ENCODE peak calls at places on chromosomes 11 and 22, in six cellular contexts. V is CD4-positive, alpha-beta memory T cell; F is mesenchymal stem cell; R is skeletal muscle cell; D is CD4-positive, CD25-positive, alpha-beta regulatory T cell; G is fibroblast of the aortic adventitia. P is an unnamed sample.

GRCh38 chr22:47621253-47621652 is 858.8 kb downstream of the TBC1D22A start:
- DNase-seq in V (no peak), F (no peak), R (no peak), D (no peak), G (no peak), P (no peak)

GRCh38 chr22:37331034-37331428 is 48.7 kb downstream of the CYTH4 start:
- DNase-seq in V (no peak), F (peak), R (no peak), D (no peak), G (peak), P (no peak)

GRCh38 chr11:35033011-35033410 is 106.0 kb upstream of the CD44 start:
- DNase-seq in V (no peak), F (no peak), R (no peak), D (no peak), G (no peak), P (no peak)

GRCh38 chr11:65489061-65489705 is 9.7 kb upstream of the MALAT1 start:
- DNase-seq in V (no peak), F (peak), R (no peak), D (no peak), G (peak), P (peak)

GRCh38 chr22:25496396-25497064 is 67.9 kb upstream of the GRK3 start:
- DNase-seq in V (no peak), F (peak), R (no peak), D (no peak), G (no peak), P (no peak)

GRCh38 chr22:49966041-49966715 is 5.6 kb downstream of the PIM3 start:
- DNase-seq in V (no peak), F (no peak), R (no peak), D (no peak), G (no peak), P (peak)

GRCh38 chr11:10309163-10310093 is 4.6 kb downstream of the ADM start:
- DNase-seq in V (no peak), F (peak), R (no peak), D (no peak), G (peak), P (peak)

GRCh38 chr11:34274712-34275398 is 83.0 kb downstream of the ABTB2 start:
- DNase-seq in V (no peak), F (peak), R (peak), D (no peak), G (peak), P (peak)

GRCh38 chr11:61028135-61028729 is 56.8 kb downstream of the CD6 start:
- DNase-seq in V (no peak), F (no peak), R (no peak), D (no peak), G (no peak), P (no peak)
- H3K4me3 ChIP-seq in V (no peak), F (no peak), R (no peak), D (peak), G (no peak), P (no peak)

DNA sequence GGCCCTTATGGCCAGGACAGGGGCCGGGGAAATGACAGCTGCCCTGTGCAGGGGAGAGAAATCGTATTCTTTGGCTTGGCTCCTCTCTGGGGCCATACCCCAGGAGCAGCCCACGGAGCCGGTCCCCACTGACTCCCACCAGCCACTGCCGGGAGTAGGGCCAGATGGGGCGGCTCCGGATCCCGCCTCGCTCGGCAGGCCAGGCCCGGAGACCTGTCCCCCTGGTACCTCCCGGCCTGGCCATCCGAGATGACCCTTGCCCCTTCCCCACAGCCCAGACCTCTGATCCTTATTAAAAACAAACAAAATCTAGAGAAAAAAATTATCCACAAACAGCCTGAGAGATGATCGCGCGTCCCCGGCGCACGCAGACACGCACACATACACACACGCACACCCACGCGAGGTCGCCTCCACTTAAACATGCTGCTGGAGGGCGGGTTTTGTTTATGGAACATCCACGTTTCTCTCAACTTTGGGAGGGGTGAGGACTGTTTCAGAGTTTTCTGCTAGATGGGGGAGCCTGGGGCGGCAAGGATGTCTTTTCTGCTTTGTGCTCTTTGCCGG is 59.1 kb downstream of the IGLL1 start:
- DNase-seq in V (no peak), F (peak), R (peak), D (no peak), G (peak), P (peak)
- H3K4me3 ChIP-seq in V (no peak), F (no peak), R (peak), D (no peak), G (peak), P (no peak)

DNA sequence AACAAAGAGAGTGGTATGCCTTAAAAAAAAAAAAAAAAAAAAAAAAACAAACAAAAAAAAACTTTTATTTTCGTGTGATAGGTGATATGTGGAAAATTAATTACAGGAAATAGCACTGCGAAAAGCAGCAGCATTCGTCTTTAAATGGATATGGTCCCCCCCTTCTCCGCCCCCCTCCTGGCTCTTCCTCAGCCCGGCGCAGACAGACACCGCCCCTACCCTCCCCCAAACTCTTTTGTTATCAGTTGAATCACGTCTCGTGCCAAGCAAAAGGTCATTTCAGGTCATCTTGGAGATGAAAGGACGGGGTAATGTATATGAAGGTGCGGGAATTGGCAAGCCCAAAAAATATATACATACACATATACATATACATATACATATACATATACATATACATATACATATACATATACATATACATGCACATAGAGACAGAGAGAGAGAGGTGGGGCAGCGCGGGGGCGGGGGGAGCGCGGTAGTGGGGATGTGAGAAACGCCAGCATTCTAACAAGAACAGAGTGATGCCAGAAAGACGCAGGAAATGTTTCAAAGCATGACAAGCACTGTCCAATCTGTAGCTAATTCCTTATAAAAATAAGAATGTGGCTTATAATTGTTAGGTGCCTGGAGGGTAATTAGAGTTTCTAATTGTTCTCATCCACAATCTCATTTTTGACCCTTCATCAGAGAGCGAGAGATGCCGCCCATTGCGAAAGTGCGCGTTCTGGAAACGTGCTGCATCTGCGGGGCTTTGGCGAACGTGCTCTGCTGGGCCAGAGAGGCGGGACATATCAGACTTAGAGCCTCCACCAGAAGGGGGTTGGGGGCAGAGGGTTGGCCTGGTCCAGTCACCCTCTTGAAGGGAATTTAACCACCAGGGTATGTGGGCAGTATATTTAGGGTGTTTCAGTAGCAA is 214.5 kb upstream of the UBASH3B start:
- DNase-seq in V (no peak), F (peak), R (no peak), D (no peak), G (peak), P (peak)
- H3K4me3 ChIP-seq in V (no peak), F (no peak), R (peak), D (no peak), G (peak), P (peak)

DNA sequence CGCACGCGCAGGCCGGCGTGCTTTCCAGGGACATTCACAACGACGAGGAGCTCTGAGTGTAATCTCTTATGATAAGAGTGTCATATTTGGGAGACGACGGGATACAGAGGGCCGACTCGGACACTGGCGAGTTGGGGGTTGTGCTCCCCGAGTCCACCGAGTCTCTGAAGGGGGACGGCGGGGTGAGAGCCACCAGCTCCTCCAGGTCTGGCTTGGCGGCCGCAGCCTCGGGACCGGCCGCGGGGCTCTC is 170.9 kb upstream of the CTSC start:
- DNase-seq in V (no peak), F (no peak), R (no peak), D (no peak), G (no peak), P (peak)
- H3K4me3 ChIP-seq in V (no peak), F (peak), R (peak), D (no peak), G (no peak), P (peak)

GRCh38 chr11:3906166-3906565 is 50.7 kb downstream of the STIM1 start:
- DNase-seq in V (no peak), F (peak), R (no peak), D (no peak), G (no peak), P (no peak)
- H3K4me3 ChIP-seq in V (no peak), F (no peak), R (no peak), D (peak), G (no peak), P (no peak)

GRCh38 chr22:45867118-45867905 is 109.7 kb downstream of the WNT7B start:
- DNase-seq in V (no peak), F (peak), R (no peak), D (no peak), G (no peak), P (peak)

GRCh38 chr22:45866398-45867117 is 110.4 kb downstream of the WNT7B start:
- DNase-seq in V (no peak), F (peak), R (no peak), D (no peak), G (no peak), P (no peak)

GRCh38 chr22:45868586-45869443 is 108.1 kb downstream of the WNT7B start:
- DNase-seq in V (no peak), F (no peak), R (no peak), D (no peak), G (no peak), P (no peak)

GRCh38 chr22:45869448-45869847 is 107.5 kb downstream of the WNT7B start:
- DNase-seq in V (no peak), F (no peak), R (no peak), D (no peak), G (no peak), P (no peak)

GRCh38 chr22:45867906-45868555 is 108.9 kb downstream of the WNT7B start:
- DNase-seq in V (no peak), F (no peak), R (no peak), D (no peak), G (no peak), P (no peak)
- H3K4me3 ChIP-seq in V (no peak), F (peak), R (no peak), D (no peak), G (no peak), P (no peak)

GRCh38 chr11:119361056-119361787 is 14.7 kb upstream of the MFRP start:
- DNase-seq in V (no peak), F (peak), R (peak), D (no peak), G (peak), P (peak)
- H3K4me3 ChIP-seq in V (no peak), F (no peak), R (peak), D (no peak), G (no peak), P (no peak)

DNA sequence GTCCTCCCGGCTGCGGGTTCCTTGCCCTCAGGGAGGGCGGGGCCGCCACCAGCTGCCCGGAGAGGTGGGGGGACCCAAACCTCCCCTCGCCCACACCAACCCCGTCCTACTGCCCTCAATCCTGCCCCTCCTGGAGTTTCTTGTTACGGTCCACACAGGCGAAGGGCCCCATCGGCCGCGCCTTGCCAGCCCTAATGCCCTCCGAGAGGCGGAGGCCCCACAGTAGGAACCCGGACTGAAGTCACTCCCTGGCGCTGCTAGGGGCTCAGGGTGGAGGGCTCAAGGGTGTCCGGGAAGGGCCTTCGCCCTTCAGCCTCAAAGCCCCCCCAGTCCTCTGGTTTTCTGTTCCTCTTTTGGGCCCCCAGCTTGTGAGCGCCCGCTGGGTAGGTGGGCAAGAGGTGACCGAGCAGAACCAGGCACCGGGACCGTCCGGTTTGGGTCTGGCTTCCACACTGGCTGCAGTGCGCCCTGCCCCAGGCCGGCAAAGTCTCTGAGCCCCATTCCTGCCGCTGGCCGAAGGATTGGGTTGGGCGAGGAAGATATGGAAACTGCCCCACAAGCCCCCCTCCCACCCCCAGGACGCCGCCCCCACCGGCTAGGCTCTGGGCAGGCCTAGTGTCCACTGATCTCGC is 24.5 kb downstream of the DUSP8 start:
- DNase-seq in V (no peak), F (no peak), R (no peak), D (no peak), G (no peak), P (no peak)
- H3K4me3 ChIP-seq in V (no peak), F (no peak), R (no peak), D (no peak), G (no peak), P (no peak)

GRCh38 chr11:4102711-4103110 is 8.1 kb downstream of the RRM1 start:
- DNase-seq in V (no peak), F (no peak), R (no peak), D (no peak), G (no peak), P (no peak)
- H3K4me3 ChIP-seq in V (no peak), F (no peak), R (no peak), D (no peak), G (no peak), P (no peak)

DNA sequence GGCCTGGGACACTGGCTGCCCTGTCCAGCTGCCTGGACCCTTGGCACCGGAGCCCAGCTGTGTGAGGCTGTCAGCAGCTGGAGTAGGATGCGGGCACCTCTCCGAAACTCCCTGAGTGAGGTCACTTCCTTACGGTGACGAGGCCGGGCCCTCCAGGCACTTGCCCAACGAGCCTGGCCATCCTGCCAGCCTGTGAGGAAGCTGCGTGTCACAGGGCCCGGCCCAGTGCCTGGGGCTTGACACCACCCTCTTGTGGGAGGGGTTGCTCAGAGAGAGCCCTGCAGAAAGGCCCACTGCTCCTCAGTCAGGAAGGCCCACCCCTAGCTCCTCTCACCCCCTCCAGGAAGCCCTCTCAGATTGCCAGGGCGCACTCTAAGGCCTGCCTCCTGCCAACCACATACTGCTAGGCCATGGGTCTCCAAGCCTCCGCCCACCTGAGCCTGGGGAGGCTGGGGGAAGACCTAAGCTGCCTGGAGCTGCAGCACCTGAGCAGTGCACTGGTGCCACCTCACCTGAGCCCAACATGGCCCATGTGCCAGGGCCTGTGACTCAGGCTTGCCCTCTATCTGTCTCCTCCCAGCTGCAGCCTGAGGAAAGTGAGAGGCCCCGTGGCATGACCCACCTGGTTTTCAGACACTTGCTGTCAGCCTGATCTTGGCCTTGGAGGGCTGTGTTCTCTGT is 4.3 kb upstream of the PHLDA2 start:
- DNase-seq in V (peak), F (peak), R (no peak), D (peak), G (peak), P (no peak)
- H3K4me3 ChIP-seq in V (no peak), F (no peak), R (no peak), D (no peak), G (no peak), P (no peak)

P was measured in hepatocyte.